ENCODE peak calls at places on chromosomes 5 and 9, in nine cellular contexts. B is GM12865; K is PC-9; J is K562; U is colonic mucosa; Q is CD4-positive, alpha-beta T cell; N is OCI-LY7; E is BJ; Z is uterus. D is an unnamed sample.

GRCh38 chr5:33297760-33298216 is 143.0 kb upstream of the TARS1 start:
- DNase-seq in N (no peak), J (peak), B (no peak), U (no peak), Q (no peak), K (no peak), Z (no peak), E (no peak), D (no peak)

GRCh38 chr9:133238851-133239532 is 29.9 kb upstream of the OBP2B start:
- DNase-seq in K (no peak), Z (peak), N (peak), B (peak), J (peak), E (no peak), U (peak), Q (peak), D (peak)

GRCh38 chr5:103562453-103563157 is at the start of gene NUDT12:
- DNase-seq in E (peak), Z (peak), K (peak), Q (peak), J (peak), U (peak), N (no peak), B (peak), D (peak)

GRCh38 chr5:168549554-168549953 is 20.4 kb downstream of the FBLL1 start:
- DNase-seq in N (no peak), J (no peak), K (no peak), U (no peak), Q (no peak), Z (no peak), B (no peak), E (no peak), D (no peak)

GRCh38 chr5:96256795-96257470 is 176.1 kb downstream of the PCSK1 start:
- DNase-seq in J (peak), K (no peak), B (peak), Z (peak), N (peak), U (peak), E (no peak), Q (no peak), D (peak)

GRCh38 chr9:37693265-37693664 is 42.5 kb downstream of the FRMPD1 start:
- DNase-seq in E (no peak), Q (no peak), Z (no peak), N (no peak), B (no peak), K (no peak), J (no peak), U (no peak), D (no peak)

GRCh38 chr5:1430121-1430795 is 15.0 kb downstream of the SLC6A3 start:
- DNase-seq in E (no peak), N (no peak), J (no peak), U (no peak), B (no peak), K (no peak), Q (no peak), Z (no peak), D (no peak)

GRCh38 chr9:38120961-38121360 is 51.9 kb upstream of the SHB start:
- DNase-seq in K (no peak), J (no peak), Z (no peak), Q (no peak), E (no peak), B (no peak), N (no peak), U (no peak), D (no peak)

GRCh38 chr5:68440255-68440654 is 224.7 kb downstream of the PIK3R1 start:
- DNase-seq in B (no peak), J (no peak), Q (no peak), U (no peak), N (no peak), Z (no peak), E (no peak), K (no peak), D (no peak)

GRCh38 chr5:1299961-1300360 is 5.1 kb upstream of the TERT start:
- DNase-seq in N (no peak), J (no peak), B (no peak), Z (no peak), Q (no peak), U (no peak), K (no peak), E (no peak), D (no peak)

GRCh38 chr5:176532795-176533194 is 4.4 kb downstream of the RNF44 start:
- DNase-seq in Z (no peak), E (no peak), N (no peak), J (no peak), B (no peak), Q (no peak), U (no peak), K (no peak), D (no peak)

GRCh38 chr9:2469681-2470141 is 151.9 kb upstream of the VLDLR start:
- DNase-seq in Q (no peak), K (no peak), E (no peak), N (peak), Z (peak), J (no peak), B (peak), U (peak), D (peak)

GRCh38 chr5:174413520-174414314 is 310.7 kb upstream of the MSX2 start:
- DNase-seq in K (no peak), N (no peak), J (no peak), Q (no peak), E (peak), B (no peak), U (no peak), Z (no peak), D (no peak)

GRCh38 chr9:130156672-130157071 is 15.5 kb upstream of the NCS1 start:
- DNase-seq in N (no peak), B (no peak), E (no peak), J (no peak), U (no peak), Z (no peak), Q (no peak), K (no peak), D (no peak)

GRCh38 chr9:75812139-75812538 is 78.3 kb upstream of the PCSK5 start:
- DNase-seq in U (no peak), J (no peak), E (no peak), N (no peak), Q (no peak), K (no peak), B (no peak), Z (no peak), D (no peak)

GRCh38 chr9:83538172-83538889 is at the start of gene FRMD3:
- DNase-seq in U (peak), J (no peak), B (peak), E (peak), Z (peak), K (peak), N (no peak), Q (no peak), D (peak)

GRCh38 chr9:36306481-36307306 is 48.4 kb upstream of the GNE start:
- DNase-seq in J (no peak), U (peak), K (peak), Z (no peak), Q (no peak), B (no peak), E (no peak), N (peak), D (peak)

GRCh38 chr5:123092696-123093095 is 3.7 kb downstream of the PRDM6 start:
- DNase-seq in B (no peak), K (no peak), E (no peak), J (no peak), Q (no peak), U (no peak), Z (no peak), N (no peak), D (no peak)

GRCh38 chr5:134769206-134769605 is 10.6 kb downstream of the DDX46 start:
- DNase-seq in Q (no peak), Z (no peak), U (no peak), N (no peak), E (no peak), B (no peak), K (no peak), J (no peak), D (no peak)

GRCh38 chr5:60036539-60036938 is 143.0 kb upstream of the PDE4D start:
- DNase-seq in J (no peak), Z (no peak), K (no peak), U (no peak), E (no peak), B (no peak), N (no peak), Q (no peak), D (no peak)

GRCh38 chr9:131418143-131419028 is 24.5 kb downstream of the PRRC2B start:
- DNase-seq in B (no peak), U (peak), N (no peak), E (no peak), K (no peak), Z (no peak), J (no peak), Q (no peak), D (no peak)

GRCh38 chr9:4417578-4418325 is 72.5 kb upstream of the SLC1A1 start:
- DNase-seq in Z (no peak), J (no peak), U (no peak), N (no peak), E (peak), K (peak), Q (no peak), B (no peak), D (no peak)

GRCh38 chr9:134239939-134240338 is 75.6 kb upstream of the RNU6ATAC start:
- DNase-seq in N (no peak), B (no peak), K (no peak), Z (no peak), U (no peak), Q (no peak), J (no peak), E (no peak), D (no peak)

GRCh38 chr5:53073349-53073748 is 36.2 kb downstream of the MOCS2 start:
- DNase-seq in B (no peak), K (no peak), J (no peak), U (no peak), Z (no peak), N (no peak), Q (no peak), E (no peak), D (no peak)

GRCh38 chr5:81579525-81579924 is 171.4 kb downstream of the SSBP2 start:
- DNase-seq in B (no peak), J (peak), K (no peak), Q (no peak), E (no peak), N (peak), Z (no peak), U (no peak), D (no peak)

GRCh38 chr5:127163750-127164149 is 90.4 kb upstream of the C5orf63 start:
- DNase-seq in E (no peak), J (no peak), N (no peak), B (no peak), K (no peak), Z (no peak), Q (no peak), U (no peak), D (no peak)

GRCh38 chr5:124043456-124043855 is 531.5 kb downstream of the CSNK1G3 start:
- DNase-seq in J (no peak), N (peak), Z (no peak), Q (no peak), B (peak), U (no peak), K (no peak), E (no peak), D (no peak)

GRCh38 chr9:131282175-131282574 is 5.9 kb upstream of the FAM78A start:
- DNase-seq in J (no peak), B (no peak), Z (no peak), K (no peak), N (no peak), Q (no peak), U (no peak), E (no peak), D (no peak)

GRCh38 chr9:112341741-112342140 is 8.3 kb upstream of the PTBP3 start:
- DNase-seq in U (no peak), Q (no peak), K (peak), E (no peak), Z (no peak), J (no peak), B (no peak), N (no peak), D (no peak)

GRCh38 chr9:77218612-77219011 is 41.3 kb downstream of the VPS13A start:
- DNase-seq in B (no peak), J (no peak), U (no peak), K (no peak), Z (no peak), N (no peak), Q (no peak), E (peak), D (no peak)

GRCh38 chr5:173178369-173178910 is 34.1 kb downstream of the BNIP1 start:
- DNase-seq in U (no peak), B (no peak), Z (no peak), Q (no peak), J (no peak), N (no peak), E (no peak), K (no peak), D (no peak)

GRCh38 chr9:88979021-88979420 is 12.2 kb upstream of the S1PR3 start:
- DNase-seq in U (no peak), E (no peak), N (no peak), J (no peak), K (no peak), B (no peak), Z (no peak), Q (no peak), D (no peak)

GRCh38 chr5:11733185-11733839 is 170.9 kb downstream of the CTNND2 start:
- DNase-seq in J (no peak), E (no peak), N (no peak), Z (no peak), Q (no peak), K (no peak), B (no peak), U (no peak), D (no peak)

GRCh38 chr9:98191210-98191609 is 1.2 kb downstream of the CORO2A start:
- DNase-seq in J (no peak), K (no peak), E (no peak), N (no peak), Z (no peak), U (no peak), B (no peak), Q (no peak), D (no peak)

GRCh38 chr9:35618854-35619799 is 914 bp upstream of the CD72 start:
- DNase-seq in J (no peak), N (peak), Q (peak), E (no peak), K (no peak), B (peak), Z (no peak), U (no peak), D (peak)

GRCh38 chr5:120124961-120125360 is 339.1 kb upstream of the PRR16 start:
- DNase-seq in Q (no peak), K (no peak), J (no peak), N (no peak), B (no peak), E (no peak), Z (no peak), U (no peak), D (no peak)

GRCh38 chr9:126055386-126055785 is 271.2 kb upstream of the MVB12B start:
- DNase-seq in Z (no peak), N (no peak), E (no peak), Q (no peak), U (no peak), J (no peak), K (peak), B (no peak), D (no peak)

GRCh38 chr9:82532504-82532903 is 530.4 kb downstream of the RASEF start:
- DNase-seq in K (no peak), J (no peak), Q (no peak), N (no peak), B (no peak), U (no peak), Z (no peak), E (no peak), D (no peak)
- TF ChIP-seq CTCF in K (peak), J (no peak), Q (no peak), N (peak), B (no peak), U (no peak), Z (peak), E (no peak), D (no peak)

GRCh38 chr5:148383564-148384388 is at the start of gene FBXO38:
- DNase-seq in J (peak), N (peak), Q (peak), B (peak), Z (peak), K (peak), U (peak), E (peak), D (peak)
- TF ChIP-seq CTCF in J (peak), N (peak), Q (no peak), B (no peak), Z (no peak), K (no peak), U (no peak), E (no peak), D (no peak)

DNA sequence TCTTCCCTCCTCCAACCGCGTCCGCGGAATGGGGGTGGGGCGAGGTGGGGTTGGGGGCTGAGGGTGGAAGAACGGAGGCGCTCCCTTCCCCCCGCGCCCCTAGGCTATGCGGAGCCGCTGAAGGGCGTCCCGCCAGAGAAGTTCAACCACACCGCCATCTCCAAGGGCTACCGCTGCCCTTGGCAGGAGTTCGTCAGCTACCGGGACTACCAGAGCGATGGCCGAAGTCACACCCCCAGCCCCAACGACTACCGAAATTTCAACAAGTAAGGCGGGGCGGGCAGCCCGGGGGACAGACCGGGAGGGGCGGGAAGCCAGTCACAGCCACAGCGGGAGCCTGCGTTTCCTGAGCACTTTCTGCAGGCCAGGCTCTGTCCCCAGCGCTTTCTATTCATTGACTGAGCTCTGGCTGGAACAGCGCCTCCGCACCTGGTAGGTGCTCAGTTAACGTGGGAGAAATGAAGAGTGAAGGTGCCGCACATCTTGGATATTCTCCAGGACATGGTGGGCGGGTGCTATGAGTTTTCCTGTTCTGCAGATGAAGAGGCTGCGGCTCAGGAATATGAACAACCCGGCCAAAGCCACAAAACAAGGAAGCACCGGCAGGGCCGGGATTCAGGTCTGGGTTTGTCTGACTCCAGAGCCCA is 11.3 kb downstream of the MYOZ3 start:
- DNase-seq in N (no peak), J (peak), K (no peak), Q (no peak), E (no peak), B (no peak), Z (peak), U (peak), D (peak)
- TF ChIP-seq CTCF in N (no peak), J (no peak), K (no peak), Q (no peak), E (no peak), B (no peak), Z (no peak), U (no peak), D (no peak)

DNA sequence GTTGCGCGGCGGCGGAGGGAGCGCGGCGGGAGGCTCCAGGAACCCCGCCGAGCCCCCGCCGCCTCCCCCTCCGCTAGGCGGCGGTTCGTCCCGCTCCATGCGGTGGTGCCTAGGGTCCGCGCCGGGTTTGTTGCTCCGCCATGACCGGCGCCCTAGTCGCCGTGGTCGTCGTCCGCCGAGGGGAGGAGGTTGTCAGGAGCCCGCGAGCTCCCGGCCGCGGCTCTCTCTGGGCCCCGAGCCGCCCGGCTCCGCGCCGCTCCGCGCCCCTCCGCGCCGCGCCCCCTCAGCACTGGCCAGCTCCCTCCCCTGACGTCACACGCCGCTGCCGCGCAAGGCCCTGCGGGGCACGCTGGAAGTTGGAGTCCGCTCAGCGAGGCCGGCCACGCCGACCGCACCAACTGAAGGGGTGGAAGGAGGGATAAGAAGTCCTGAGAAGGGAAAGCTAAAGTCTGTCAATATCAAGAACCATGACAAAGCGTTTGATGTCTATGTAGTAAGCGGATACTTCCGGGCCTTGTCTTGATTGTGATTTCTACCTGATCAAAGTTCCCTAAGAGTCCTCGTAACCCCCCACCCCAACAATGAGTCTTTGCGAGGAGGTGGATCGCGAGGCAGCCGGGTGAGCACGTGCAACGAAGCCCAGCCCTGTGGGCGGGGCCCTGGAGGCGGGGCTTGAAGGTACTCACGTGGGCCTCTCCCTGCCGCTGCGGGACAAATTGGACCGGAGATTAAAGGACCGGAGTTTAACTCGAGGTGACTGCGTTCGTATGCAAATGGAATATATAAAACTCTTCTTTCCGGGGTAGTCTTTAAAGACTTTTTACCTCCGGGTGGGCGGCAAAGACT is at the start of gene NR6A1:
- DNase-seq in U (peak), N (peak), E (peak), B (peak), Z (peak), K (peak), J (peak), Q (peak), D (peak)
- TF ChIP-seq CTCF in U (no peak), N (peak), E (no peak), B (peak), Z (peak), K (no peak), J (peak), Q (no peak), D (no peak)

GRCh38 chr5:181211208-181211607 is 6.2 kb upstream of the TRIM7 start:
- DNase-seq in E (no peak), J (peak), U (no peak), K (no peak), Q (no peak), N (peak), B (no peak), Z (no peak), D (no peak)
- TF ChIP-seq CTCF in E (no peak), J (peak), U (no peak), K (no peak), Q (no peak), N (peak), B (no peak), Z (no peak), D (no peak)

DNA sequence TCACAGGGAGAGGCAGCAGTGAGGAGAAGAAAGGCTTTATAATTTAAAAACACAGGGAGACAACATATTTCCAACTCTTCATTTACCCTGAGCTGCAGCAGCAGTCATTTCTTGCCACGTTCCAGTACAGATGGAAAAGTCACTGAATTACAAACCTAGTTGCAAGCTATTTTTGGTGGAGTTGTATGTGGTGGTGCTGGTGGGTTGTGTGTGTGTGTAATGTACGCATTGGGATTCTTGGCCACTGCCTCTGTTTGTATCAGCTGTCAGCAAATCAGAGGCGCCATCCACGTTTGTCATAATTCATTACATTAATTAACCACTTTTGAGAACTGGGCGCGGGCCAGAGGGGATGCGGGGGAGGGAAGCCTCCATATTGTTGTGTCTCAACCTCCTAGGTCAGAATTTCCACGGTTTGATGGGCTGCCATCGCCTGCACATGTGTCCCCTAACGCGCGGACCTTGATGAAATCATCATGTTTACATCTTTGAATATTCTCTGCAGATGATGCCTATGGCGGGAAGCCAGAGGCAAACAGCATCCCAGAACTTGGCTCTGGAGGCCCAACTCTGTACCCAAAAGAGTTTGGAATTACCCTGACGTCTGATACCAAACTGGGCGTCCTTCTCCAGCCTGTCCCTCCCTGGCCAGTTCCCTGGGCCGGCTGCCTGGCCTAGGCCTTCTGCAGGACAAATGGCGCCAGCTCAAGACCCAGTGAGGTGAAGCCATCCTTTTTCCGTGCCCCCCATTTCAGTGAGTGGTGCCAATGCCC is 54.8 kb downstream of the FGF18 start:
- DNase-seq in U (no peak), K (no peak), Z (no peak), N (no peak), J (no peak), Q (no peak), B (no peak), E (no peak), D (no peak)
- TF ChIP-seq CTCF in U (no peak), K (no peak), Z (no peak), N (no peak), J (no peak), Q (no peak), B (no peak), E (no peak), D (no peak)

GRCh38 chr5:23314827-23315226 is 192.6 kb upstream of the PRDM9 start:
- DNase-seq in Q (no peak), Z (no peak), E (no peak), B (no peak), K (peak), N (no peak), J (no peak), U (no peak), D (no peak)
- TF ChIP-seq CTCF in Q (no peak), Z (no peak), E (no peak), B (no peak), K (no peak), N (no peak), J (no peak), U (no peak), D (no peak)